ENCODE peak calls at places on chromosomes 11 and 22, in four cellular contexts. One of them, this sample, is unnamed.

GRCh38 chr11:74540270-74540669 is 46.7 kb upstream of the LIPT2 start:
- DNase-seq in stimulated activated CD8-positive, alpha-beta memory T cell treated with anti-CD3 and anti-CD28 coated beads, Interleukin-12 subunit alpha, Interleukin-12 subunit beta, amount 100 ng/mL, for 4 hours: no peak
- DNase-seq in left ventricle myocardium inferior: no peak
- DNase-seq in naive thymus-derived CD4-positive, alpha-beta T cell: no peak
- DNase-seq in this sample: no peak

GRCh38 chr22:46069518-46070214 is 80.7 kb upstream of the PPARA start:
- DNase-seq in naive thymus-derived CD4-positive, alpha-beta T cell: peak
- DNase-seq in stimulated activated CD8-positive, alpha-beta memory T cell treated with anti-CD3 and anti-CD28 coated beads, Interleukin-12 subunit alpha, Interleukin-12 subunit beta, amount 100 ng/mL, for 4 hours: no peak
- DNase-seq in left ventricle myocardium inferior: peak
- DNase-seq in this sample: peak

GRCh38 chr11:80727315-80727714 is 1286.5 kb upstream of the TENM4 start:
- DNase-seq in stimulated activated CD8-positive, alpha-beta memory T cell treated with anti-CD3 and anti-CD28 coated beads, Interleukin-12 subunit alpha, Interleukin-12 subunit beta, amount 100 ng/mL, for 4 hours: no peak
- DNase-seq in naive thymus-derived CD4-positive, alpha-beta T cell: no peak
- DNase-seq in left ventricle myocardium inferior: no peak
- DNase-seq in this sample: no peak

GRCh38 chr11:6813651-6814050 is 14.2 kb upstream of the OR6A2 start:
- DNase-seq in naive thymus-derived CD4-positive, alpha-beta T cell: no peak
- DNase-seq in left ventricle myocardium inferior: no peak
- DNase-seq in stimulated activated CD8-positive, alpha-beta memory T cell treated with anti-CD3 and anti-CD28 coated beads, Interleukin-12 subunit alpha, Interleukin-12 subunit beta, amount 100 ng/mL, for 4 hours: no peak
- DNase-seq in this sample: no peak

GRCh38 chr11:30605036-30605435 is 18.9 kb upstream of the MPPED2 start:
- DNase-seq in stimulated activated CD8-positive, alpha-beta memory T cell treated with anti-CD3 and anti-CD28 coated beads, Interleukin-12 subunit alpha, Interleukin-12 subunit beta, amount 100 ng/mL, for 4 hours: no peak
- DNase-seq in naive thymus-derived CD4-positive, alpha-beta T cell: no peak
- DNase-seq in left ventricle myocardium inferior: no peak
- DNase-seq in this sample: no peak

GRCh38 chr22:46521994-46522393 is 15.4 kb downstream of the CELSR1 start:
- DNase-seq in left ventricle myocardium inferior: no peak
- DNase-seq in stimulated activated CD8-positive, alpha-beta memory T cell treated with anti-CD3 and anti-CD28 coated beads, Interleukin-12 subunit alpha, Interleukin-12 subunit beta, amount 100 ng/mL, for 4 hours: no peak
- DNase-seq in naive thymus-derived CD4-positive, alpha-beta T cell: no peak
- DNase-seq in this sample: no peak

GRCh38 chr11:77088236-77089003 is 14.2 kb upstream of the OMP start:
- DNase-seq in left ventricle myocardium inferior: peak
- DNase-seq in naive thymus-derived CD4-positive, alpha-beta T cell: no peak
- DNase-seq in stimulated activated CD8-positive, alpha-beta memory T cell treated with anti-CD3 and anti-CD28 coated beads, Interleukin-12 subunit alpha, Interleukin-12 subunit beta, amount 100 ng/mL, for 4 hours: no peak
- DNase-seq in this sample: no peak

GRCh38 chr22:47034905-47035419 is 272.5 kb downstream of the TBC1D22A start:
- DNase-seq in stimulated activated CD8-positive, alpha-beta memory T cell treated with anti-CD3 and anti-CD28 coated beads, Interleukin-12 subunit alpha, Interleukin-12 subunit beta, amount 100 ng/mL, for 4 hours: no peak
- DNase-seq in naive thymus-derived CD4-positive, alpha-beta T cell: no peak
- DNase-seq in left ventricle myocardium inferior: no peak
- DNase-seq in this sample: no peak

GRCh38 chr11:79045018-79045787 is 395.6 kb downstream of the TENM4 start:
- DNase-seq in naive thymus-derived CD4-positive, alpha-beta T cell: no peak
- DNase-seq in stimulated activated CD8-positive, alpha-beta memory T cell treated with anti-CD3 and anti-CD28 coated beads, Interleukin-12 subunit alpha, Interleukin-12 subunit beta, amount 100 ng/mL, for 4 hours: no peak
- DNase-seq in left ventricle myocardium inferior: no peak
- DNase-seq in this sample: no peak